ENCODE peak calls at places on chromosome 1, in five cellular contexts. P, T, M, O and N are unnamed samples.

GRCh38 chr1:73998348-73998959 is 199.5 kb downstream of the LRRIQ3 start:
- DNase-seq in T (peak), P (no peak), M (no peak), O (peak), N (peak)

GRCh38 chr1:53442297-53442696 is 16.9 kb upstream of the DMRTB1 start:
- DNase-seq in M (no peak), T (peak), P (no peak), O (no peak), N (peak)

GRCh38 chr1:230396966-230397365 is 29.2 kb downstream of the PGBD5 start:
- DNase-seq in P (no peak), T (no peak), M (no peak), O (no peak), N (no peak)

GRCh38 chr1:109369167-109369746 is 28.5 kb downstream of the SORT1 start:
- DNase-seq in M (no peak), T (no peak), O (no peak), P (no peak), N (peak)

GRCh38 chr1:210478820-210479219 is 150.1 kb downstream of the HHAT start:
- DNase-seq in O (no peak), M (no peak), T (no peak), P (no peak), N (no peak)

GRCh38 chr1:53738205-53739108 is 507 bp downstream of the GLIS1 start:
- DNase-seq in T (no peak), P (no peak), O (no peak), M (peak), N (peak)

GRCh38 chr1:9421533-9421873 is 117.8 kb upstream of the SLC25A33 start:
- DNase-seq in O (no peak), T (no peak), P (no peak), M (no peak), N (no peak)

GRCh38 chr1:61284226-61284854 is 202.0 kb downstream of the NFIA start:
- DNase-seq in T (peak), O (no peak), P (no peak), M (no peak), N (no peak)

GRCh38 chr1:76084029-76084627 is 9.6 kb downstream of the ST6GALNAC3 start:
- DNase-seq in P (no peak), M (no peak), O (no peak), T (no peak), N (peak)

GRCh38 chr1:151309851-151310323 is 17.3 kb downstream of the PI4KB start:
- DNase-seq in P (no peak), O (no peak), T (peak), M (no peak), N (peak)

GRCh38 chr1:26932536-26932935 is 11.0 kb downstream of the NUDC start:
- DNase-seq in M (no peak), O (no peak), P (no peak), T (no peak), N (no peak)

GRCh38 chr1:39103321-39104157 is 77.4 kb downstream of the NDUFS5 start:
- DNase-seq in P (no peak), M (no peak), O (peak), T (no peak), N (peak)

GRCh38 chr1:46539968-46540367 is 11.5 kb downstream of the KNCN start:
- DNase-seq in M (no peak), T (no peak), P (no peak), O (peak), N (peak)